ENCODE peak calls at places on chromosome 15, in five cellular contexts. One of them, this sample, is unnamed.

GRCh38 chr15:55694652-55695150 is 48.3 kb downstream of the PRTG start:
- DNase-seq in astrocyte: peak; percentile 54
- DNase-seq in kidney epithelial cell: peak; percentile 12
- DNase-seq in fibroblast of mammary gland: no peak
- DNase-seq in NB4: peak; percentile 6
- DNase-seq in this sample: no peak

GRCh38 chr15:35444557-35445204 is 101.3 kb downstream of the DPH6 start:
- DNase-seq in astrocyte: peak; percentile 30
- DNase-seq in kidney epithelial cell: no peak
- DNase-seq in fibroblast of mammary gland: peak; percentile 72
- DNase-seq in NB4: peak; percentile 45
- DNase-seq in this sample: peak; percentile 50

GRCh38 chr15:70647396-70647795 is 116.0 kb downstream of the UACA start:
- DNase-seq in astrocyte: no peak
- DNase-seq in kidney epithelial cell: no peak
- DNase-seq in fibroblast of mammary gland: no peak
- DNase-seq in NB4: no peak
- DNase-seq in this sample: no peak

GRCh38 chr15:40881351-40881750 is 7.3 kb upstream of the RHOV start:
- DNase-seq in astrocyte: no peak
- DNase-seq in kidney epithelial cell: no peak
- DNase-seq in fibroblast of mammary gland: no peak
- DNase-seq in NB4: no peak
- DNase-seq in this sample: no peak

GRCh38 chr15:64474846-64475245 is 14.5 kb downstream of the ZNF609 start:
- DNase-seq in astrocyte: no peak
- DNase-seq in kidney epithelial cell: no peak
- DNase-seq in fibroblast of mammary gland: no peak
- DNase-seq in NB4: no peak
- DNase-seq in this sample: no peak

GRCh38 chr15:38559908-38560307 is 4.7 kb downstream of the RASGRP1 start:
- DNase-seq in astrocyte: no peak
- DNase-seq in kidney epithelial cell: no peak
- DNase-seq in fibroblast of mammary gland: no peak
- DNase-seq in NB4: no peak
- DNase-seq in this sample: no peak

GRCh38 chr15:74405823-74406222 is 27.9 kb downstream of the SEMA7A start:
- DNase-seq in astrocyte: no peak
- DNase-seq in kidney epithelial cell: no peak
- DNase-seq in fibroblast of mammary gland: peak; percentile 39
- DNase-seq in NB4: no peak
- DNase-seq in this sample: no peak

GRCh38 chr15:72237286-72238224 is 6.6 kb upstream of the PKM start:
- DNase-seq in astrocyte: peak; percentile 97
- DNase-seq in kidney epithelial cell: peak; percentile 94
- DNase-seq in fibroblast of mammary gland: peak; percentile 97
- DNase-seq in NB4: peak; percentile 95
- DNase-seq in this sample: peak; percentile 98

GRCh38 chr15:89805241-89806216 is 9.1 kb downstream of the ANPEP start:
- DNase-seq in astrocyte: no peak
- DNase-seq in kidney epithelial cell: no peak
- DNase-seq in fibroblast of mammary gland: no peak
- DNase-seq in NB4: no peak
- DNase-seq in this sample: no peak

GRCh38 chr15:93955197-93955596 is 276.2 kb upstream of the MCTP2 start:
- DNase-seq in astrocyte: no peak
- DNase-seq in kidney epithelial cell: no peak
- DNase-seq in fibroblast of mammary gland: no peak
- DNase-seq in NB4: no peak
- DNase-seq in this sample: no peak

GRCh38 chr15:39273805-39274411 is 307.0 kb upstream of the THBS1 start:
- DNase-seq in astrocyte: peak; percentile 50
- DNase-seq in kidney epithelial cell: no peak
- DNase-seq in fibroblast of mammary gland: no peak
- DNase-seq in NB4: no peak
- DNase-seq in this sample: no peak

GRCh38 chr15:38860682-38861081 is 296.1 kb upstream of the RASGRP1 start:
- DNase-seq in astrocyte: no peak
- DNase-seq in kidney epithelial cell: no peak
- DNase-seq in fibroblast of mammary gland: peak; percentile 49
- DNase-seq in NB4: no peak
- DNase-seq in this sample: peak; percentile 91

GRCh38 chr15:38879909-38880471 is 315.4 kb upstream of the RASGRP1 start:
- DNase-seq in astrocyte: no peak
- DNase-seq in kidney epithelial cell: no peak
- DNase-seq in fibroblast of mammary gland: peak; percentile 92
- DNase-seq in NB4: no peak
- DNase-seq in this sample: peak; percentile 98

GRCh38 chr15:64604319-64604718 is 143.9 kb downstream of the ZNF609 start:
- DNase-seq in astrocyte: no peak
- DNase-seq in kidney epithelial cell: no peak
- DNase-seq in fibroblast of mammary gland: no peak
- DNase-seq in NB4: no peak
- DNase-seq in this sample: no peak

GRCh38 chr15:39874890-39875549 is 45.0 kb downstream of the GPR176 start:
- DNase-seq in astrocyte: no peak
- DNase-seq in kidney epithelial cell: no peak
- DNase-seq in fibroblast of mammary gland: peak; percentile 69
- DNase-seq in NB4: peak; percentile 52
- DNase-seq in this sample: peak; percentile 37

GRCh38 chr15:101108458-101108775 is 143.4 kb downstream of the CHSY1 start:
- DNase-seq in astrocyte: no peak
- DNase-seq in kidney epithelial cell: no peak
- DNase-seq in fibroblast of mammary gland: no peak
- DNase-seq in NB4: no peak
- DNase-seq in this sample: no peak

GRCh38 chr15:96367436-96368200 is 37.1 kb downstream of the NR2F2 start:
- DNase-seq in astrocyte: no peak
- DNase-seq in kidney epithelial cell: no peak
- DNase-seq in fibroblast of mammary gland: no peak
- DNase-seq in NB4: no peak
- DNase-seq in this sample: no peak

GRCh38 chr15:35173444-35174118 is 88.5 kb upstream of the NANOGP8 start:
- DNase-seq in astrocyte: peak; percentile 49
- DNase-seq in kidney epithelial cell: no peak
- DNase-seq in fibroblast of mammary gland: peak; percentile 56
- DNase-seq in NB4: no peak
- DNase-seq in this sample: peak; percentile 36

GRCh38 chr15:66703540-66703941 is 1.5 kb downstream of the SMAD6 start:
- DNase-seq in astrocyte: peak; percentile 45
- DNase-seq in kidney epithelial cell: no peak
- DNase-seq in fibroblast of mammary gland: peak; percentile 40
- DNase-seq in NB4: peak; percentile 74
- DNase-seq in this sample: peak; percentile 50

GRCh38 chr15:29922191-29922590 is 99.9 kb upstream of the TJP1 start:
- DNase-seq in astrocyte: no peak
- DNase-seq in kidney epithelial cell: no peak
- DNase-seq in fibroblast of mammary gland: no peak
- DNase-seq in NB4: no peak
- DNase-seq in this sample: no peak

GRCh38 chr15:70323111-70323851 is 225.6 kb upstream of the TLE3 start:
- DNase-seq in astrocyte: peak; percentile 63
- DNase-seq in kidney epithelial cell: no peak
- DNase-seq in fibroblast of mammary gland: peak; percentile 70
- DNase-seq in NB4: peak; percentile 36
- DNase-seq in this sample: peak; percentile 88

GRCh38 chr15:39084683-39085530 is 496.0 kb upstream of the THBS1 start:
- DNase-seq in astrocyte: peak; percentile 91
- DNase-seq in kidney epithelial cell: peak; percentile 18
- DNase-seq in fibroblast of mammary gland: peak; percentile 79
- DNase-seq in NB4: peak; percentile 86
- DNase-seq in this sample: peak; percentile 97

GRCh38 chr15:89442671-89443307 is 53.6 kb downstream of the RHCG start:
- DNase-seq in astrocyte: no peak
- DNase-seq in kidney epithelial cell: no peak
- DNase-seq in fibroblast of mammary gland: peak; percentile 32
- DNase-seq in NB4: peak; percentile 73
- DNase-seq in this sample: peak; percentile 14

GRCh38 chr15:32878342-32878741 is 160.5 kb downstream of the GREM1 start:
- DNase-seq in astrocyte: no peak
- DNase-seq in kidney epithelial cell: no peak
- DNase-seq in fibroblast of mammary gland: no peak
- DNase-seq in NB4: no peak
- DNase-seq in this sample: no peak

GRCh38 chr15:31459011-31459748 is 132.5 kb downstream of the KLF13 start:
- DNase-seq in astrocyte: no peak
- DNase-seq in kidney epithelial cell: no peak
- DNase-seq in fibroblast of mammary gland: peak; percentile 51
- DNase-seq in NB4: no peak
- DNase-seq in this sample: no peak

GRCh38 chr15:31463521-31464102 is 137.0 kb downstream of the KLF13 start:
- DNase-seq in astrocyte: no peak
- DNase-seq in kidney epithelial cell: no peak
- DNase-seq in fibroblast of mammary gland: no peak
- DNase-seq in NB4: no peak
- DNase-seq in this sample: no peak

GRCh38 chr15:31461911-31462480 is 135.4 kb downstream of the KLF13 start:
- DNase-seq in astrocyte: no peak
- DNase-seq in kidney epithelial cell: no peak
- DNase-seq in fibroblast of mammary gland: no peak
- DNase-seq in NB4: no peak
- DNase-seq in this sample: no peak

GRCh38 chr15:31458591-31458990 is 132.0 kb downstream of the KLF13 start:
- DNase-seq in astrocyte: no peak
- DNase-seq in kidney epithelial cell: no peak
- DNase-seq in fibroblast of mammary gland: no peak
- DNase-seq in NB4: no peak
- DNase-seq in this sample: no peak

DNA sequence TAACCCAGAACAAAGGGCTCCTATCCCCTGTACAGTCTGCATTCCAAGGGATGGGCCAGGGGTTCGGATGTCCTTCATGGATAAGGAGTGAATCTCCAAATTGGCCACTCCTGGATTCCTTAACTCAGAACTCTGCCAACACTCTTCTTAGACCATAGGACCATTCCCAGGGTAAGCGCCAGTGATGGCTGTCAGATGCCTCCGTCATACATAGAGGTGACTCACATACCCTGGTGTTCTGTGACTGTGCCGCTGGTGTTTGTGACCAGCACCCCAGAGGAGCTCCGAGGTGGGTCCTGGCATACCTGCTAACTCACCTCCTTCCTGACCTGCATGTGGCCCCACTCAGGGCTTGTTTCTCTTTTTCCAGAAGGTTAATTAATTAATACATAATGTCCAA is 134.7 kb downstream of the KLF13 start:
- DNase-seq in astrocyte: no peak
- DNase-seq in kidney epithelial cell: no peak
- DNase-seq in fibroblast of mammary gland: no peak
- DNase-seq in NB4: no peak
- DNase-seq in this sample: no peak
- H3K4me3 ChIP-seq in astrocyte: no peak overlapping the region
- H3K4me3 ChIP-seq in kidney epithelial cell: no peak overlapping the region
- H3K4me3 ChIP-seq in fibroblast of mammary gland: no peak overlapping the region
- H3K4me3 ChIP-seq in NB4: no peak overlapping the region
- H3K4me3 ChIP-seq in this sample: no peak overlapping the region

DNA sequence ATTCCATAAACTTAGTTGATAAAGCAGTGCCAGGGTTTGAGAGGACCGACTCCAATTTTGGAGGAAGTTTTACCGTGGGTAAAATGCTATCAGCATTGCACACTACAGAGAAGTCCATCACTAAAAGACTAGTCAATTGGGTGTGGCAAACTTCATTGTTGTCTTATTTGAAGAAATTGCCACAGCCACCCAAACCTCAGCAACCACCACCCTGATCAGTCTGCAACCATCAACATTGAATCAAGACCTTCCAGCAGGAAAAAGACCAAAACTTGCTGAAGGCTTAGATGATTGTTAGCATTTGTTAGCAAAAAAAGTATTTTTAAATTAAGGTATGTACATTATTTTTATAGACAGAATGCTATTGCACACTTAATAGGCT is 60.5 kb downstream of the KLF13 start:
- DNase-seq in astrocyte: no peak
- DNase-seq in kidney epithelial cell: no peak
- DNase-seq in fibroblast of mammary gland: no peak
- DNase-seq in NB4: no peak
- DNase-seq in this sample: peak; percentile 65
- H3K4me3 ChIP-seq in astrocyte: no peak overlapping the region
- H3K4me3 ChIP-seq in kidney epithelial cell: no peak overlapping the region
- H3K4me3 ChIP-seq in fibroblast of mammary gland: no peak overlapping the region
- H3K4me3 ChIP-seq in NB4: no peak overlapping the region
- H3K4me3 ChIP-seq in this sample: no peak overlapping the region

DNA sequence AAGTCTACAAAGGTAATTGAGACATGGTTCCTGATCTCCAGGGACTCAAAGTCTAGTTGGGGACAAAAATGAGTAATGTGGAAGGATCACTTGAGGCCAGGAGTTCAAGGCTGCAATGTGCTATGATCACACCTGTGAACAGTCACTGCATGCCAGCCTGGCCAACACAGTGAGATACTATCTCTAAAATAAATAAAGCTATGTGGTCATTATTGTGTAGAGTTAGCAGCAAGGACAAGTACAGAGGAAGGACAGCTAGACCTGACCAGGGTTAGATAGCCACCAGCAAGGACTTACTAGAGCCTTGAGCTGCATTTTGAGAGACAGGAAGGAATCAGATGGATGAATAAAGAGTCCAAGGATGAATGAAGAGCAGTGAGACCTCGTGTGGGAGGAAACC is 166.5 kb downstream of the MINAR1 start:
- DNase-seq in astrocyte: no peak
- DNase-seq in kidney epithelial cell: no peak
- DNase-seq in fibroblast of mammary gland: no peak
- DNase-seq in NB4: no peak
- DNase-seq in this sample: no peak
- H3K4me3 ChIP-seq in astrocyte: no peak overlapping the region
- H3K4me3 ChIP-seq in kidney epithelial cell: no peak overlapping the region
- H3K4me3 ChIP-seq in fibroblast of mammary gland: no peak overlapping the region
- H3K4me3 ChIP-seq in NB4: no peak overlapping the region
- H3K4me3 ChIP-seq in this sample: no peak overlapping the region

GRCh38 chr15:58742424-58743160 is 6.9 kb downstream of the ADAM10 start:
- DNase-seq in astrocyte: peak; percentile 80
- DNase-seq in kidney epithelial cell: no peak
- DNase-seq in fibroblast of mammary gland: peak; percentile 44
- DNase-seq in NB4: no peak
- DNase-seq in this sample: peak; percentile 68
- H3K4me3 ChIP-seq in astrocyte: no peak overlapping the region
- H3K4me3 ChIP-seq in kidney epithelial cell: no peak overlapping the region
- H3K4me3 ChIP-seq in fibroblast of mammary gland: no peak overlapping the region
- H3K4me3 ChIP-seq in NB4: no peak overlapping the region
- H3K4me3 ChIP-seq in this sample: no peak overlapping the region